ENCODE peak calls at places on chromosomes 1 and 21, in five cellular contexts. One of them, this sample, is unnamed.
A peak's percentile ranks its signal among the peaks of the same experiment; 100 is the strongest.

GRCh38 chr1:76053021-76053420 is 21.5 kb upstream of the ST6GALNAC3 start:
- DNase-seq in colonic mucosa: no peak
- DNase-seq in K562: no peak
- DNase-seq in PC-3: no peak
- DNase-seq in CD8-positive, alpha-beta T cell: no peak
- DNase-seq in this sample: no peak

GRCh38 chr1:37782491-37782890 is 11.2 kb upstream of the MANEAL start:
- DNase-seq in PC-3: no peak
- DNase-seq in CD8-positive, alpha-beta T cell: no peak
- DNase-seq in K562: no peak
- DNase-seq in colonic mucosa: no peak
- DNase-seq in this sample: no peak

GRCh38 chr1:61420909-61421835 is 303.8 kb downstream of the TM2D1 start:
- DNase-seq in CD8-positive, alpha-beta T cell: no peak
- DNase-seq in PC-3: no peak
- DNase-seq in colonic mucosa: no peak
- DNase-seq in K562: no peak
- DNase-seq in this sample: no peak

GRCh38 chr1:246528933-246529731 is 22.1 kb upstream of the SMYD3 start:
- DNase-seq in CD8-positive, alpha-beta T cell: no peak
- DNase-seq in PC-3: peak; percentile 49
- DNase-seq in colonic mucosa: no peak
- DNase-seq in K562: no peak
- DNase-seq in this sample: no peak

GRCh38 chr1:64691631-64692030 is 53.2 kb upstream of the RAVER2 start:
- DNase-seq in K562: no peak
- DNase-seq in CD8-positive, alpha-beta T cell: no peak
- DNase-seq in colonic mucosa: no peak
- DNase-seq in PC-3: peak; percentile 20
- DNase-seq in this sample: no peak

GRCh38 chr1:44811714-44812151 is 3.4 kb downstream of the BTBD19 start:
- DNase-seq in colonic mucosa: no peak
- DNase-seq in PC-3: no peak
- DNase-seq in CD8-positive, alpha-beta T cell: no peak
- DNase-seq in K562: peak; percentile 69
- DNase-seq in this sample: no peak

GRCh38 chr1:167638064-167638463 is 8.0 kb downstream of the RCSD1 start:
- DNase-seq in K562: no peak
- DNase-seq in PC-3: no peak
- DNase-seq in CD8-positive, alpha-beta T cell: no peak
- DNase-seq in colonic mucosa: no peak
- DNase-seq in this sample: no peak

GRCh38 chr21:34282223-34282622 is 81.6 kb upstream of the KCNE2 start:
- DNase-seq in colonic mucosa: no peak
- DNase-seq in CD8-positive, alpha-beta T cell: no peak
- DNase-seq in PC-3: peak; percentile 60
- DNase-seq in K562: no peak
- DNase-seq in this sample: no peak

GRCh38 chr1:11294951-11295350 is 22.0 kb downstream of the UBIAD1 start:
- DNase-seq in K562: no peak
- DNase-seq in PC-3: no peak
- DNase-seq in CD8-positive, alpha-beta T cell: no peak
- DNase-seq in colonic mucosa: no peak
- DNase-seq in this sample: no peak

GRCh38 chr1:57468661-57469523 is 45.0 kb upstream of the DAB1 start:
- DNase-seq in CD8-positive, alpha-beta T cell: no peak
- DNase-seq in K562: no peak
- DNase-seq in colonic mucosa: no peak
- DNase-seq in PC-3: peak; percentile 5
- DNase-seq in this sample: no peak

GRCh38 chr1:247386217-247386616 is 29.8 kb upstream of the NLRP3 start:
- DNase-seq in colonic mucosa: no peak
- DNase-seq in PC-3: no peak
- DNase-seq in K562: no peak
- DNase-seq in CD8-positive, alpha-beta T cell: no peak
- DNase-seq in this sample: no peak

GRCh38 chr1:221100196-221100950 is 221.1 kb downstream of the HLX start:
- DNase-seq in PC-3: peak; percentile 89
- DNase-seq in colonic mucosa: no peak
- DNase-seq in K562: peak; percentile 59
- DNase-seq in CD8-positive, alpha-beta T cell: no peak
- DNase-seq in this sample: no peak

GRCh38 chr1:9058465-9058864 is 11.0 kb downstream of the SLC2A5 start:
- DNase-seq in PC-3: no peak
- DNase-seq in colonic mucosa: no peak
- DNase-seq in CD8-positive, alpha-beta T cell: no peak
- DNase-seq in K562: no peak
- DNase-seq in this sample: no peak
- TF ChIP-seq CTCF in PC-3: peak; percentile 20
- TF ChIP-seq CTCF in colonic mucosa: no peak
- TF ChIP-seq CTCF in CD8-positive, alpha-beta T cell: no peak
- TF ChIP-seq CTCF in K562: no peak
- TF ChIP-seq CTCF in this sample: no peak

GRCh38 chr1:157653494-157653873 is 47.1 kb downstream of the FCRL3 start:
- DNase-seq in K562: no peak
- DNase-seq in CD8-positive, alpha-beta T cell: no peak
- DNase-seq in PC-3: no peak
- DNase-seq in colonic mucosa: no peak
- DNase-seq in this sample: no peak
- H3K4me3 ChIP-seq in K562: no peak overlapping the region
- H3K4me3 ChIP-seq in CD8-positive, alpha-beta T cell: no peak overlapping the region
- H3K4me3 ChIP-seq in PC-3: no peak overlapping the region
- H3K4me3 ChIP-seq in colonic mucosa: no peak overlapping the region
- H3K4me3 ChIP-seq in this sample: no peak overlapping the region

GRCh38 chr1:155017021-155017945 is 14.7 kb downstream of the ZBTB7B start:
- DNase-seq in colonic mucosa: peak; percentile 96
- DNase-seq in CD8-positive, alpha-beta T cell: peak; percentile 86
- DNase-seq in K562: peak; percentile 96
- DNase-seq in PC-3: peak; percentile 99
- DNase-seq in this sample: peak; percentile 98

GRCh38 chr1:155017946-155018316 is 15.3 kb downstream of the ZBTB7B start:
- DNase-seq in colonic mucosa: no peak
- DNase-seq in PC-3: no peak
- DNase-seq in K562: no peak
- DNase-seq in CD8-positive, alpha-beta T cell: no peak
- DNase-seq in this sample: no peak

GRCh38 chr1:155022136-155022926 is 11.2 kb downstream of the DCST2 start:
- DNase-seq in K562: no peak
- DNase-seq in colonic mucosa: no peak
- DNase-seq in PC-3: peak; percentile 35
- DNase-seq in CD8-positive, alpha-beta T cell: no peak
- DNase-seq in this sample: no peak

GRCh38 chr1:155018617-155019348 is 14.8 kb downstream of the DCST2 start:
- DNase-seq in K562: no peak
- DNase-seq in colonic mucosa: no peak
- DNase-seq in CD8-positive, alpha-beta T cell: no peak
- DNase-seq in PC-3: no peak
- DNase-seq in this sample: no peak

DNA sequence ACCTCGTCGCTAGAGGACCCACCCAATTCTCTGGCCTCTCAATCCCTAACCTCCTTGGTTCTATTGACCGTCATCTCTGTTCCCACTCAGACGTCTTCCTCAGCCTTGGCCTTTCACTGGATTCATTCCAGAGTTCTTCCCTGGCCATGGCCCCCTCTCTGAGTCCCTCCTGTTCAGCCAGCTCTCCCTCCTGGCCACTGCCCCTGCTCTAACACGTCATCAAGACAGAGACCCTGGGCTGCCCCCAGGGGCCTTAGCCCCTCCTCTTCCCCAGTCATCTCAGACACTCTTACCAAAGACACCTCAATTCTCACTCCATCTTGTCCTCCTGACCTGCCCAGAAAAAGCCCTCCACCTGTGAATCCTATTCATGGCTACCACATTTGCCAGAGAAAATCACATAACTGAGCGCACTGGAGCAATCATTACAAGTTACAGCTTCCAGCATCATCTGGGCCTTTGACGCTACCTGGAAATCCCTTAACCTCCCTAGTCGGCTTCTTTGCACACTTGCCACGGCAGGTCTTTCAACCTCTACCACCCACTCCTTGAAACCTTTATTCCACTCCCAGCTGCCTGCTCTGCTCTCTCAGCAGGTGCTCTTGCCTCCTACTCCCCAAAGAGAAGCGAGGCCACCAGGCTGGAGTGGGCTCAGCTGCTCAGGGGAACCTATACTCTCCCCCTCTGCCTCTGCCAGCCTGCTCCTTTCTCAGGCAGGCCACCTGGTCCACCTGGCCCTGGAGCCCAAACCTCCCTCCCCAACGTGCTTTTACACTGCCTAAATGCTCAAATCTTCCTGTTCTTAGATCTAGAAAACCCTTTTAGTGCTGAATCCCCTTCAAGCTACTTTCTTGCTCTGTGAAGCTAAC is 14.0 kb downstream of the DCST2 start:
- DNase-seq in colonic mucosa: no peak
- DNase-seq in CD8-positive, alpha-beta T cell: no peak
- DNase-seq in PC-3: no peak
- DNase-seq in K562: no peak
- DNase-seq in this sample: no peak
- H3K9me3 ChIP-seq in colonic mucosa: no peaks in the 10 kb centered on the region
- H3K9me3 ChIP-seq in CD8-positive, alpha-beta T cell: no peaks in the 10 kb centered on the region
- H3K9me3 ChIP-seq in PC-3: no peaks in the 10 kb centered on the region
- H3K9me3 ChIP-seq in K562: no peaks in the 10 kb centered on the region
- H3K9me3 ChIP-seq in this sample: no peaks in the 10 kb centered on the region

DNA sequence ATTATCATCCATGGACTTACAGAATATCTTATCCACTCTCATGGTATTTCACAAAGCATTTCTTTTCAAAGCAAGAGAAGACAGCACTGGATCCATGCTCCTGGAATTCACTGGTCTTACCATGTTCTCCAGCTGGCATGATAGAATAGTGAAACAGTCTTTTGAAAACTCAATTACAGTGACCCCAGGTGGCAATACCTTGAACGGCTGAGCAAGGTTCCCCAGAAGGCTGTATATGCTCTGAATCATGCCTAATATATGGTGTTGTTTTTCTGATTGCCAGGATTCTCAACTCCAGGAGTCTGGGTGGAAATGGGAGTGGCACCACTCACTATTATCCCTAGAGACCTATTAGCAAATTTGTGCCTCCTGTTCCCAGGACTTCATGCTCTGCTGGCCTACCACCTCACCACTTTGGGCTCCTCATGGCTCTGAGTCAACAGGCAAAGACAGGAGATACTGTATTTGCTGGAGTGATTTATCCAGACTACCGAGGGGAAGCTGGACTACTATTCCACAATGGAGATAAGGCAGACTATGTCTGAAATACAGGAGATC is 87.6 kb downstream of the CATSPERE start:
- DNase-seq in PC-3: peak; percentile 7
- DNase-seq in CD8-positive, alpha-beta T cell: no peak
- DNase-seq in K562: peak; percentile 6
- DNase-seq in colonic mucosa: no peak
- DNase-seq in this sample: no peak
- TF ChIP-seq CTCF in PC-3: peak; percentile 28
- TF ChIP-seq CTCF in CD8-positive, alpha-beta T cell: no peak
- TF ChIP-seq CTCF in K562: peak; percentile 29
- TF ChIP-seq CTCF in colonic mucosa: no peak
- TF ChIP-seq CTCF in this sample: no peak

GRCh38 chr1:59151860-59152259 is 145.0 kb upstream of the FGGY start:
- DNase-seq in colonic mucosa: no peak
- DNase-seq in K562: no peak
- DNase-seq in CD8-positive, alpha-beta T cell: no peak
- DNase-seq in PC-3: no peak
- DNase-seq in this sample: no peak

GRCh38 chr1:59149435-59149834 is 147.5 kb upstream of the FGGY start:
- DNase-seq in K562: no peak
- DNase-seq in CD8-positive, alpha-beta T cell: no peak
- DNase-seq in PC-3: no peak
- DNase-seq in colonic mucosa: no peak
- DNase-seq in this sample: no peak

GRCh38 chr1:59154406-59154805 is 142.5 kb upstream of the FGGY start:
- DNase-seq in PC-3: no peak
- DNase-seq in colonic mucosa: no peak
- DNase-seq in K562: no peak
- DNase-seq in CD8-positive, alpha-beta T cell: no peak
- DNase-seq in this sample: no peak

GRCh38 chr1:59151387-59151761 is 145.5 kb upstream of the FGGY start:
- DNase-seq in PC-3: no peak
- DNase-seq in colonic mucosa: no peak
- DNase-seq in K562: no peak
- DNase-seq in CD8-positive, alpha-beta T cell: no peak
- DNase-seq in this sample: no peak

DNA sequence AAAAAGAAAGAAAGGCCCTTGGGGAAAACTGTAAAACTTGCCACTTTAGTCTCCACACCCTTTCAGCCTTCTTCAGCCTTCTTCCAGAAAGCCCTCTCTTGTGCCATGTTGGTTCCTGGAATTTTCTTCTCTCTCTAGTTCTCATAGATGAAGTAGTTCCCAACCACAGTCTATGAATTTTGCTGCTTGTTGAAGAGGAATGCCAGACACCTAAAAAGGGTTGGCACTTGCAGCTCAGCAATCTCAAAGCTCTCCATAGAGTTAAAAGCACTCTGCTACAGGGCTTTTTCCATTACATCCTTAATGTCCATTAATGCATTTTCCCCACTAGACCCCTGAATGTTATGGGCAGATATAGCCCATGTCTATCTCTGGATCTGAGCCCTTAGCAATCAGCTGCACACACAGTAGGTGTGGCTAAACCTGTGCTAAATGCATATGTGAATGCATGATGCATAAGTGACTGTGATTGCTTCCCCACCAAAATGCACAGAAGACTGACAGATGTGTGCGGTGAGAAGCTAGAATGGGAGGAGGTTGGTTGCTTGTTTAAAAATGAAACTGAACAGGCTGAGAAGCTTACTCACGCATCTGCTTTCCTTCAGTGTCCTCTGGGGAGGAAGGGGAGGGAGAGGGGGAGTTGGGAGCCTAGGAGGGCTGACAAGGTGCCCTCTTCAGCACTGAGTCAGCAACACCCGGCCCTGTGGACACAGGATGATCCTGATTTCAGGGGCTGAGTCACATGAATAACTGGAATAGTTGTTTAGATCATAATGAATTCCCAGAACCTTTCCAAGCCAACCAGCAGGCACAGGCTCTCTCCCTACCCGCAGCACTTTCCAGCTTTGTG is 146.1 kb upstream of the FGGY start:
- DNase-seq in colonic mucosa: peak; percentile 46
- DNase-seq in PC-3: peak; percentile 98
- DNase-seq in K562: peak; percentile 37
- DNase-seq in CD8-positive, alpha-beta T cell: no peak
- DNase-seq in this sample: peak; percentile 75
- H3K4me3 ChIP-seq in colonic mucosa: no peak overlapping the region
- H3K4me3 ChIP-seq in PC-3: peak overlapping the region; percentile 57
- H3K4me3 ChIP-seq in K562: no peak overlapping the region
- H3K4me3 ChIP-seq in CD8-positive, alpha-beta T cell: no peak overlapping the region
- H3K4me3 ChIP-seq in this sample: no peak overlapping the region